ENCODE peak calls at places on chromosomes 4 and X, in four cellular contexts. M, A, Q and B are unnamed samples.

GRCh38 chrX:119685225-119686066 is 7.5 kb downstream of the SEPTIN6 start:
- DNase-seq in M (no peak), A (no peak), Q (no peak), B (peak; percentile 56)

GRCh38 chrX:154987940-154988339 is 34.6 kb downstream of the F8 start:
- DNase-seq in M (no peak), A (no peak), Q (no peak), B (no peak)

GRCh38 chrX:130413415-130413814 is 11.6 kb downstream of the RBMX2 start:
- DNase-seq in M (no peak), A (no peak), Q (no peak), B (no peak)

GRCh38 chr4:52107745-52108144 is 56.6 kb downstream of the SPATA18 start:
- DNase-seq in M (no peak), A (no peak), Q (no peak), B (no peak)

GRCh38 chr4:8909548-8909947 is 37.9 kb upstream of the HMX1 start:
- DNase-seq in M (no peak), A (no peak), Q (no peak), B (no peak)

GRCh38 chrX:37956223-37956622 is 50.1 kb upstream of the SYTL5 start:
- DNase-seq in M (no peak), A (no peak), Q (no peak), B (no peak)

GRCh38 chr4:164095313-164096110 is 601.0 kb downstream of the TMA16 start:
- DNase-seq in M (no peak), A (no peak), Q (peak; percentile 81), B (no peak)

GRCh38 chr4:124121511-124121934 is 591.0 kb downstream of the ANKRD50 start:
- DNase-seq in M (no peak), A (no peak), Q (peak; percentile 97), B (no peak)

GRCh38 chr4:55183926-55184599 is 58.7 kb upstream of the KDR start:
- DNase-seq in M (no peak), A (peak; percentile 8), Q (peak; percentile 97), B (no peak)

GRCh38 chrX:1874899-1875298 is 260.0 kb downstream of the ASMT start:
- DNase-seq in M (no peak), A (no peak), Q (no peak), B (no peak)

GRCh38 chr4:118811832-118812231 is 24.1 kb downstream of the SEC24D start:
- DNase-seq in M (no peak), A (no peak), Q (no peak), B (no peak)

GRCh38 chr4:39530682-39531081 is 3.4 kb upstream of the UGDH start:
- DNase-seq in M (no peak), A (no peak), Q (no peak), B (no peak)

GRCh38 chr4:151739118-151739517 is 21.7 kb downstream of the GATB start:
- DNase-seq in M (no peak), A (no peak), Q (no peak), B (no peak)

GRCh38 chr4:7348946-7349900 is 85.5 kb downstream of the PSAPL1 start:
- DNase-seq in M (no peak), A (no peak), Q (no peak), B (peak; percentile 84)

GRCh38 chr4:180827193-180827592 is 1416.0 kb upstream of the TENM3 start:
- DNase-seq in M (no peak), A (no peak), Q (peak; percentile 33), B (no peak)

GRCh38 chr4:169253904-169254303 is 16.9 kb downstream of the SH3RF1 start:
- DNase-seq in M (no peak), A (no peak), Q (peak; percentile 100), B (no peak)

GRCh38 chr4:59122626-59123025 is 2012.4 kb upstream of the IGFBP7 start:
- DNase-seq in M (no peak), A (no peak), Q (no peak), B (no peak)

GRCh38 chrX:124239911-124240310 is 92.5 kb upstream of the TEX13D start:
- DNase-seq in M (no peak), A (no peak), Q (no peak), B (no peak)

GRCh38 chr4:181106410-181106809 is 1136.8 kb upstream of the TENM3 start:
- DNase-seq in M (no peak), A (no peak), Q (no peak), B (no peak)

GRCh38 chrX:1442724-1443367 is 9.9 kb downstream of the ASMTL start:
- DNase-seq in M (peak; percentile 53), A (no peak), Q (no peak), B (peak; percentile 34)

GRCh38 chr4:76950052-76950845 is 697 bp downstream of the SEPTIN11 start:
- DNase-seq in M (peak; percentile 88), A (peak; percentile 19), Q (peak; percentile 52), B (peak; percentile 86)

GRCh38 chrX:153032397-153033118 is 23.7 kb upstream of the PNMA3 start:
- DNase-seq in M (peak; percentile 92), A (peak; percentile 77), Q (peak; percentile 24), B (peak; percentile 88)

GRCh38 chr4:128517739-128518510 is 230.3 kb upstream of the PGRMC2 start:
- DNase-seq in M (no peak), A (peak; percentile 81), Q (peak; percentile 99), B (no peak)

GRCh38 chrX:37746268-37746931 is 33.5 kb upstream of the CYBB start:
- DNase-seq in M (peak; percentile 74), A (no peak), Q (peak; percentile 28), B (no peak)

GRCh38 chr4:168917150-168917779 is 92.8 kb downstream of the CBR4 start:
- DNase-seq in M (no peak), A (peak; percentile 25), Q (peak; percentile 29), B (no peak)

GRCh38 chr4:177246636-177247584 is 62.8 kb upstream of the NEIL3 start:
- DNase-seq in M (no peak), A (no peak), Q (peak; percentile 58), B (no peak)

GRCh38 chr4:68378226-68378625 is 28.3 kb upstream of the YTHDC1 start:
- DNase-seq in M (no peak), A (no peak), Q (no peak), B (no peak)

GRCh38 chr4:68373513-68373912 is 23.6 kb upstream of the YTHDC1 start:
- DNase-seq in M (peak; percentile 89), A (no peak), Q (peak; percentile 84), B (peak; percentile 83)

GRCh38 chr4:68372588-68372987 is 22.7 kb upstream of the YTHDC1 start:
- DNase-seq in M (no peak), A (no peak), Q (peak; percentile 23), B (no peak)

DNA sequence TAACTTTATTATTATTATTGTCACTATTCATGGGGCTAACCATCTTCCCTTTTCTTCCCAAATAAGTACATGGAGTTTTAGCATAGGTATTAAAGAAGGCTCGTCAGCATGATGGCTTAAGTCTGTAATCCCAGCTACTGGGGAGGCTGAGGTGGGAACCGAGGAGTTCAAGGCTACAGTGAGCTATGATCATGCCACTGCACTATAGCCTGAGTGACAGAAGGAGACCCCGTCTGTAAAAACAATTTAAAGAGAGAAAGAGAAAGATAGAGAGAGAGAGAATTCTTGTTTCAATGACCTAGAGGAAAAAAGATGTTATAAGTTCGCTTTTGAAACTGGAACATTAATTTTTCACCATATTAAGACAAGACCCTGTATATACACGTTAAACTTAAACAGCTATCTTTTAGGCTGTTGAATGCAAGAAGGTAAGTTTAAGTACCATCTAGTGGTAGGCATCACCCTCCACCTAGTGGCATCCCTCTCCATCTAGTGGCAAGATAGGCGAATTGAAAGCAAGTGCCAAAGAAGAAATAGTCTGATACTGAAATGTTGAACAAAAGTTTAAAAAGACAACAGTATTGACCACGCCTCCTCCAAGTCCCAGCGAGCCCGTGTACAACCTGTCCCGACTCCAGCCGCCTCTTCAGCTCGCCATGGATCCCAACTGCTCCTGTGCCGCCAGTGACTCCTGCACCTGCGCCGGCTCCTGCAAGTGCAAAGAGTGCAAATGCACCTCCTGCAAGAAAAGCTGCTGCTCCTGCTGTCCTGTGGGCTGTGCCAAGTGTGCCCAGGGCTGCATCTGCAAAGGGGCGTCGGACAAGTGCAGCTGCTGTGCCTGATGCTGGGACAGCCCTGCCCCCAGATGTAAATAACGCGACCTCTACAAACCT is 26.0 kb upstream of the YTHDC1 start:
- DNase-seq in M (peak; percentile 81), A (peak; percentile 46), Q (peak; percentile 54), B (peak; percentile 66)
- TF ChIP-seq CTCF in M (peak; percentile 79), A (peak; percentile 75), Q (peak; percentile 98), B (peak; percentile 82)

DNA sequence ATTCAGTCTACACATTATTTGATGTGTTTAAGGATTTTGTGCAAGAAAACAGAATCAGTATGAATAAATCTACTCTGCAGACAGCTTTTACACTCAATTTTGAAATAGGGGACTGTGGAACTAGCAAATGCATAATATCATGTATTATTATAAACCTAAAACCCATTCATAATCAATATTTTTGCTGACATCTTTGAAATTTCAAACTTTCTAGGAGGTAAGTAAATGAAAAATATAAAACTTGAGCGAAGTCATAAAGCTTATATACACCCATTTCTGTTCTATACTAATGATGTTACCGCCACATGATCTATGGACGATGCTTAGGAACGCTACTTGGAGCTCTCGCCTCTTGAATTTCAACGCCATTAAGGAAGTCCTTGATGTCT is 38.1 kb downstream of the ADGRA3 start:
- DNase-seq in M (no peak), A (no peak), Q (no peak), B (no peak)
- H3K27ac ChIP-seq in M (no peak overlapping the region), A (no peak overlapping the region), Q (no peak overlapping the region), B (no peak overlapping the region)

DNA sequence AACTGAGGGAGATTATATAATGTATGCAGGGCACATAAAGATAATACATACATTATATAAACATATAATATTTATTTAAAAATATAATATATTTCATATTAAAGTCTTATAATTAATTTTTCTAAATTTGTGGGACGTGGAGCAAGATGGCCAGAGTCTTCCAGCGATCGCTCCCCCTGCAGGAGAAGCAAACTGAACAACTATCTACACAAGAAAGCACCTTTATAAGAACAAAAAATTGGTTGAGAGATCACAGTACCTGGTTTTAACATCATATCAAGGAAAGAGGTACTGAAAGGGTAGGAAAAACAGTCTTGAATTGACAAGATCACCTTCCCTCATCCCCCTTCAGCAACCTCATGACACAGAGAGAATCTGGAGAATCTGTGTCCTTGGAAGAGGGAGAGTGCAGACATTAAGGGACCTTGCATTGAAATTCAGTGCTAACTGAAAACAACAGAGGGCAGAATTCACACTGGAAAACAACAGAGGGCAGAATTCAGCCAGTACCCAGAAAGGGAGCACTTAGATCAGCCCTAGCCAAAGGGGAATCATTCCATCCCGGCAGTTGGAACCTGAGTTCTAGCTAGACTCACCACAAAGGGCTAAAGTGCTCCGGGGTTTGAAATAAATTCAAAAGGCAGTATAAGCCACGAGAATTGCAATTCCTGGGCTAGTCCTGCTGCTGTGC is 262.5 kb upstream of the NDST3 start:
- DNase-seq in M (no peak), A (no peak), Q (no peak), B (no peak)
- TF ChIP-seq CTCF in M (no peak), A (no peak), Q (no peak), B (no peak)

GRCh38 chr4:137367608-137368007 is 164.7 kb downstream of the PCDH18 start:
- DNase-seq in M (no peak), A (no peak), Q (peak; percentile 34), B (no peak)
- H3K27ac ChIP-seq in M (no peak overlapping the region), A (no peak overlapping the region), Q (no peak overlapping the region), B (no peak overlapping the region)